ENCODE peak calls at places on chromosomes 7 and 10, in five cellular contexts. Q is astrocyte; U is body of pancreas; D is pancreas; B is CD4-positive, alpha-beta T cell. C is an unnamed sample.

GRCh38 chr10:132023092-132023811 is 41.5 kb upstream of the BNIP3 start:
- DNase-seq in Q (peak; percentile 26), U (peak; percentile 91), D (peak; percentile 76), B (peak; percentile 73), C (peak; percentile 82)

GRCh38 chr10:62231371-62231770 is 37.3 kb downstream of the RTKN2 start:
- DNase-seq in Q (peak; percentile 92), U (no peak), D (no peak), B (no peak), C (no peak)

GRCh38 chr7:138979988-138980574 is 1.1 kb downstream of the KIAA1549 start:
- DNase-seq in Q (peak; percentile 29), U (no peak), D (no peak), B (no peak), C (no peak)

GRCh38 chr10:100183482-100183881 is 2.3 kb downstream of the ERLIN1 start:
- DNase-seq in Q (no peak), U (no peak), D (no peak), B (no peak), C (no peak)

GRCh38 chr10:28250782-28251181 is 52.1 kb downstream of the MPP7 start:
- DNase-seq in Q (peak; percentile 25), U (no peak), D (no peak), B (no peak), C (no peak)

GRCh38 chr7:142459557-142459963 is 201.7 kb upstream of the PRSS58 start:
- DNase-seq in Q (peak; percentile 70), U (peak; percentile 24), D (peak; percentile 20), B (no peak), C (no peak)

GRCh38 chr7:93914581-93915066 is 6.9 kb upstream of the GNG11 start:
- DNase-seq in Q (peak; percentile 75), U (no peak), D (no peak), B (no peak), C (no peak)

GRCh38 chr10:576130-576465 is 113.4 kb downstream of the DIP2C start:
- DNase-seq in Q (peak; percentile 56), U (no peak), D (no peak), B (no peak), C (no peak)

GRCh38 chr7:8418627-8419245 is 14.7 kb upstream of the NXPH1 start:
- DNase-seq in Q (peak; percentile 25), U (peak; percentile 67), D (peak; percentile 27), B (no peak), C (no peak)

GRCh38 chr7:15168489-15168888 is 265.9 kb upstream of the DGKB start:
- DNase-seq in Q (no peak), U (no peak), D (no peak), B (no peak), C (no peak)

GRCh38 chr7:114949227-114949626 is 27.3 kb downstream of the MDFIC start:
- DNase-seq in Q (peak; percentile 71), U (no peak), D (no peak), B (no peak), C (no peak)

GRCh38 chr10:101047961-101048892 is 13.6 kb upstream of the KAZALD1 start:
- DNase-seq in Q (no peak), U (no peak), D (no peak), B (no peak), C (no peak)

GRCh38 chr10:128859738-128860386 is 607.2 kb upstream of the MGMT start:
- DNase-seq in Q (no peak), U (peak; percentile 29), D (no peak), B (no peak), C (no peak)

GRCh38 chr10:61452655-61453641 is at the start of gene TMEM26:
- DNase-seq in Q (peak; percentile 47), U (peak; percentile 15), D (no peak), B (no peak), C (peak; percentile 15)

GRCh38 chr7:26188291-26188999 is 12.1 kb downstream of the HNRNPA2B1 start:
- DNase-seq in Q (no peak), U (no peak), D (no peak), B (no peak), C (no peak)

GRCh38 chr7:44284216-44284615 is 41.2 kb downstream of the CAMK2B start:
- DNase-seq in Q (peak; percentile 6), U (no peak), D (peak; percentile 2), B (no peak), C (no peak)

GRCh38 chr10:109287858-109288257 is 635.5 kb downstream of the XPNPEP1 start:
- DNase-seq in Q (no peak), U (no peak), D (no peak), B (no peak), C (no peak)

GRCh38 chr7:3289996-3290395 is 11.1 kb upstream of the SDK1 start:
- DNase-seq in Q (peak; percentile 85), U (no peak), D (no peak), B (no peak), C (no peak)

DNA sequence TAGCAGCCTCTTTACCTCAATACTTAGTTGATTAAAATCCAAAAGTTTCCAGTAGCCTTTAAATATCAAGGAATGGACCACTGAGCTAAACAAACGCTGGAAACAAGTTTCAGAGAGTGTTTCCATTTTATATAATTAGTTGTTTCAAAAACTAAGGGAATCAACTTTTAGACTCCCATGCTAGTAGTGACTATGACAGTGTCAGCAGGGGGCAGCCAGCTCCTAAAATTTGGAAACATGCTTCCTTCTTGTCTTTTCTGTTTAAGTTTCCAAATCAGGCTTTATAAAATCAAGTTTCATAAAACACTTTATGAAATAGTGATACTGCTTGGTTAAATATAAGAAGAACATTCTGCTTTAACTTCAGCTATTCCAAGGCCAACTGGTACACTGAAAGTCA is 138.2 kb upstream of the TMEM229A start:
- DNase-seq in Q (no peak), U (peak; percentile 20), D (no peak), B (no peak), C (peak; percentile 16)
- TF ChIP-seq CTCF in Q (no peak), U (no peak), D (peak; percentile 10), B (no peak), C (peak; percentile 54)

GRCh38 chr7:2079332-2080068 is 153.2 kb downstream of the MAD1L1 start:
- DNase-seq in Q (no peak), U (no peak), D (no peak), B (no peak), C (no peak)

GRCh38 chr7:2080069-2080405 is 152.7 kb downstream of the MAD1L1 start:
- DNase-seq in Q (no peak), U (no peak), D (no peak), B (no peak), C (no peak)

GRCh38 chr7:2076649-2077064 is 156.1 kb downstream of the MAD1L1 start:
- DNase-seq in Q (no peak), U (no peak), D (no peak), B (no peak), C (no peak)

GRCh38 chr7:2081526-2082356 is 151.0 kb downstream of the MAD1L1 start:
- DNase-seq in Q (no peak), U (no peak), D (no peak), B (no peak), C (no peak)

DNA sequence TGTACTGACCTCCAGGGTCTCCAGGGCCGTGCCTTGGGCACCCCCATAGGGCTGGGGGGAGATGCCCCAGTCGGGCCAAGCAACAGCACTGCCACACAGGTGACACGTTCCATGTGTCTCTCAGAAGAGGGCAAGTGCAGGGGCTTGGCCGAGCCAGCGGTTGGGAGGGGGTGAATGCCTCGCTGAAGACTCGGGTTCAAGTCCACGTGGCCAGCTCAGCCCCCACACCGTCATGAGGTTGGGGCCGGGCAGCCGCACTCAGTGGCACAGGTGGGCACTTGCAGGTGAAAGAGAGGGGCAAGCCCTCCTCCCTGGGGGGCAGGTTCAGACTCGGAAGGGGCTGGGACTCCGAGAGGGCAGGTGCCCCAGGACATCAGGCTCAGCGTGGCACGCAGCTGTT is 153.8 kb downstream of the MAD1L1 start:
- DNase-seq in Q (no peak), U (no peak), D (no peak), B (no peak), C (no peak)
- H3K27ac ChIP-seq in Q (no peak overlapping the region), U (no peak overlapping the region), D (no peak overlapping the region), B (no peak overlapping the region), C (no peak overlapping the region)

GRCh38 chr7:23955145-23955544 is 245.1 kb downstream of the STK31 start:
- DNase-seq in Q (peak; percentile 10), U (no peak), D (no peak), B (no peak), C (no peak)

GRCh38 chr7:23960361-23960760 is 250.3 kb downstream of the STK31 start:
- DNase-seq in Q (no peak), U (no peak), D (no peak), B (no peak), C (no peak)

GRCh38 chr7:23956769-23957556 is 246.9 kb downstream of the STK31 start:
- DNase-seq in Q (peak; percentile 6), U (no peak), D (no peak), B (no peak), C (no peak)

GRCh38 chr7:23955600-23956149 is 245.7 kb downstream of the STK31 start:
- DNase-seq in Q (no peak), U (no peak), D (no peak), B (no peak), C (no peak)
- TF ChIP-seq CTCF in Q (no peak), U (no peak), D (no peak), B (no peak), C (no peak)

DNA sequence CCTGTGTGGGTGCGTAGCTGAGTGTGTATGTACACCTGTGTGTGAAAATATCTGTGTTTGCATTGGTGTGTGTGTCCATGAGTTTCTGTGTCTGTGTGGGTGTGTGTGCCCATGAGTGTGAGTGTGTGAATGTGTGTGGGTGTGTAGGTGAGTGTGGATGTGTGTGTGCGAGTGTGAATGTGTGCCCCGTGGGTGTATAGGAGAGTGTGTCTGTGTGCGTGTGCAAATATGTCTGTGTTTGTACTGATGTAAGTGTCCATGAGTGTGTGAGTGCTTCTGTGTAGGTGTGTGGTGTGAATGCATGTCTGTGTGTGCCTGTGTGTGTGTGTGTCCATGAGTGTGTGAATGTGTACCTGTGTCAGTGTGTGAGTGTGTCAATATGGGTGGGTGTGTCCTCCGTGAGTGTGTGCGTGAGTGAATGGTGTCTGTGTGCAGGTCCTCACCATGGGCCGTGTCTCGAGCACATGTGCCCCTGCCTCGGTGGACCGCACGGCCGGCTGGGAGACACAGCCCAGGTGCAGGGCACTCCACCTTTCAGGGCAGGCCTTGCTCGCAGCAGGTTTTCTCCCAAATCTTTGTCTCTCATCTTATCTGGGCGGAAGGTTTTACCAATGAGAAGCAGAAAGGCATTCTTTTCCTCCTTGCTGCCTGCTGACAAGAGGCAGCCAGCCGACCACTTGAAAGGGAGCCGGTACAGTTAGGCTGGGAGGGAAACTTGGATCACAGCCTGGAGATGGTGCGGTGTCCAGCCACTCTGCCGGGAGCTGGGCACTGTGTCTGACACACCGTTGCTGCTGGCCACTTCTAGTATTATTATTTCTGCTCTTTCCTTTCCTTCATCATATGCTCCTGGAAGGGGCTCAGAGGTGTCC is 107.1 kb upstream of the FAM20C start:
- DNase-seq in Q (peak; percentile 84), U (peak; percentile 7), D (no peak), B (no peak), C (no peak)
- H3K27ac ChIP-seq in Q (no peak overlapping the region), U (no peak overlapping the region), D (no peak overlapping the region), B (no peak overlapping the region), C (no peak overlapping the region)

DNA sequence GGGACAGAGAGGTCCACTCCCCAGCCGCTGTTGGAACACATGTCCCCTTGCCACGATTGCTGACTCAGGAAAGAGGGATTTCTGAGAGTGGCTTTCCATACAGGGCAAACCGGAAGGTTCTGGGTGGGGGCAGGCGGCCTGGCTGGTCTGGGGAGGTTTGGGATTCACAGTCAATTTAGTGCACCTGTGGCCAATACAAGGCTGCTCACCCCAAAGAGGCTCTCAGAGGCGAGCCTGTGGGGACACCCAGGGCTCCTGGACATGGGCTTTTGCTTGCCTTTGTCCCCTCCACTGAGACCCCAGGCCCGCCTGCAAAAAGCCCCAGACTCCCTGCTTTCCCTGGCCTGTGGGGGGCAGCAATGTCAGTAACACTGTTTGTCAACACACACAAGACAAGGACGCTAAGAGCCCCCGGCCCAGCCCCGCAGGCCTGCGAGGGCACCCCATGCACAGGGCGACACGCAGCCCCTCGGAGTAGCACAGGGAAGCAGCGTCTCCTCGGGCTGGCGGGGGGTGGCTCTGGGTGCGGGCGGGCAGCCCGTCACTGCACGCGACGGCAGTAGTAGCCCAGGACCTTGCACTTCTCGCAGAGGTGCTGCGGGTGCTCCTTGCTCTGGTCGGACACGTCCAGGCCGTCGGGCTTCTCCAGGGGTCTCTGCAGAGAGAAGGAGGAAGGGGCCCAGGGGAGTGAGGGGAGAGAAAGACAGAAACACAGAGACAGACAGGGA is 38.7 kb downstream of the PPIF start:
- DNase-seq in Q (no peak), U (no peak), D (no peak), B (no peak), C (no peak)
- TF ChIP-seq CTCF in Q (no peak), U (no peak), D (no peak), B (no peak), C (no peak)

C was measured in heart right ventricle.